ENCODE peak calls at places on chromosomes 5 and 9, in nine cellular contexts. One of them, this sample, is unnamed. For H3K4me1, the result is how much of the 10 kb centered on the place peaks cover.

GRCh38 chr5:79236364-79236969 is 536 bp downstream of the JMY start:
- DNase-seq in tibial nerve: peak
- DNase-seq in suprapubic skin: peak
- DNase-seq in sigmoid colon: peak
- DNase-seq in SK-N-SH: peak
- DNase-seq in stomach: no peak
- DNase-seq in A549: peak
- DNase-seq in K562: peak
- DNase-seq in upper lobe of left lung: no peak
- DNase-seq in this sample: no peak

GRCh38 chr9:129557192-129558036 is 63.5 kb downstream of the C9orf50 start:
- DNase-seq in suprapubic skin: no peak
- DNase-seq in A549: peak
- DNase-seq in tibial nerve: no peak
- DNase-seq in K562: no peak
- DNase-seq in upper lobe of left lung: no peak
- DNase-seq in stomach: peak
- DNase-seq in sigmoid colon: no peak
- DNase-seq in SK-N-SH: no peak
- DNase-seq in this sample: peak

GRCh38 chr9:98958271-98958989 is 14.7 kb downstream of the COL15A1 start:
- DNase-seq in upper lobe of left lung: no peak
- DNase-seq in stomach: no peak
- DNase-seq in K562: no peak
- DNase-seq in tibial nerve: no peak
- DNase-seq in A549: no peak
- DNase-seq in suprapubic skin: no peak
- DNase-seq in sigmoid colon: no peak
- DNase-seq in SK-N-SH: no peak
- DNase-seq in this sample: no peak

GRCh38 chr5:169668732-169669131 is 31.7 kb downstream of the DOCK2 start:
- DNase-seq in stomach: no peak
- DNase-seq in K562: no peak
- DNase-seq in sigmoid colon: no peak
- DNase-seq in upper lobe of left lung: no peak
- DNase-seq in tibial nerve: no peak
- DNase-seq in SK-N-SH: peak
- DNase-seq in A549: peak
- DNase-seq in suprapubic skin: no peak
- DNase-seq in this sample: no peak

GRCh38 chr5:128015978-128016377 is 67.6 kb upstream of the SLC12A2 start:
- DNase-seq in K562: peak
- DNase-seq in sigmoid colon: no peak
- DNase-seq in upper lobe of left lung: no peak
- DNase-seq in SK-N-SH: no peak
- DNase-seq in tibial nerve: no peak
- DNase-seq in A549: no peak
- DNase-seq in stomach: no peak
- DNase-seq in suprapubic skin: no peak
- DNase-seq in this sample: no peak

GRCh38 chr9:112283854-112284253 is 49.6 kb downstream of the PTBP3 start:
- DNase-seq in sigmoid colon: no peak
- DNase-seq in suprapubic skin: no peak
- DNase-seq in SK-N-SH: no peak
- DNase-seq in upper lobe of left lung: no peak
- DNase-seq in tibial nerve: no peak
- DNase-seq in A549: no peak
- DNase-seq in stomach: no peak
- DNase-seq in K562: peak
- DNase-seq in this sample: no peak

GRCh38 chr9:95018099-95018927 is 291.8 kb downstream of the AOPEP start:
- DNase-seq in tibial nerve: peak
- DNase-seq in stomach: no peak
- DNase-seq in sigmoid colon: peak
- DNase-seq in K562: peak
- DNase-seq in suprapubic skin: no peak
- DNase-seq in upper lobe of left lung: no peak
- DNase-seq in SK-N-SH: no peak
- DNase-seq in A549: peak
- DNase-seq in this sample: no peak

GRCh38 chr9:92350129-92350739 is 24.5 kb downstream of the CENPP start:
- DNase-seq in SK-N-SH: no peak
- DNase-seq in A549: no peak
- DNase-seq in sigmoid colon: no peak
- DNase-seq in upper lobe of left lung: no peak
- DNase-seq in K562: no peak
- DNase-seq in tibial nerve: no peak
- DNase-seq in stomach: no peak
- DNase-seq in suprapubic skin: no peak
- DNase-seq in this sample: no peak

GRCh38 chr5:61332891-61333350 is 863 bp downstream of the ZSWIM6 start:
- DNase-seq in sigmoid colon: peak
- DNase-seq in suprapubic skin: no peak
- DNase-seq in K562: peak
- DNase-seq in upper lobe of left lung: peak
- DNase-seq in A549: peak
- DNase-seq in tibial nerve: no peak
- DNase-seq in SK-N-SH: peak
- DNase-seq in stomach: peak
- DNase-seq in this sample: peak

GRCh38 chr5:168867271-168867670 is 288.1 kb upstream of the PANK3 start:
- DNase-seq in suprapubic skin: no peak
- DNase-seq in A549: no peak
- DNase-seq in K562: no peak
- DNase-seq in sigmoid colon: no peak
- DNase-seq in SK-N-SH: no peak
- DNase-seq in upper lobe of left lung: no peak
- DNase-seq in stomach: no peak
- DNase-seq in tibial nerve: no peak
- DNase-seq in this sample: no peak

GRCh38 chr9:130237071-130237470 is 28.5 kb upstream of the HMCN2 start:
- DNase-seq in sigmoid colon: peak
- DNase-seq in SK-N-SH: no peak
- DNase-seq in stomach: no peak
- DNase-seq in upper lobe of left lung: no peak
- DNase-seq in A549: no peak
- DNase-seq in K562: no peak
- DNase-seq in suprapubic skin: no peak
- DNase-seq in tibial nerve: no peak
- DNase-seq in this sample: no peak

GRCh38 chr9:126971261-126971660 is 56.7 kb downstream of the RALGPS1 start:
- DNase-seq in upper lobe of left lung: no peak
- DNase-seq in suprapubic skin: no peak
- DNase-seq in sigmoid colon: no peak
- DNase-seq in tibial nerve: no peak
- DNase-seq in K562: no peak
- DNase-seq in SK-N-SH: no peak
- DNase-seq in stomach: no peak
- DNase-seq in A549: no peak
- DNase-seq in this sample: no peak

GRCh38 chr9:90343360-90343759 is 299.3 kb downstream of the DIRAS2 start:
- DNase-seq in sigmoid colon: no peak
- DNase-seq in A549: no peak
- DNase-seq in stomach: no peak
- DNase-seq in suprapubic skin: no peak
- DNase-seq in upper lobe of left lung: no peak
- DNase-seq in tibial nerve: no peak
- DNase-seq in SK-N-SH: no peak
- DNase-seq in K562: no peak
- DNase-seq in this sample: no peak

DNA sequence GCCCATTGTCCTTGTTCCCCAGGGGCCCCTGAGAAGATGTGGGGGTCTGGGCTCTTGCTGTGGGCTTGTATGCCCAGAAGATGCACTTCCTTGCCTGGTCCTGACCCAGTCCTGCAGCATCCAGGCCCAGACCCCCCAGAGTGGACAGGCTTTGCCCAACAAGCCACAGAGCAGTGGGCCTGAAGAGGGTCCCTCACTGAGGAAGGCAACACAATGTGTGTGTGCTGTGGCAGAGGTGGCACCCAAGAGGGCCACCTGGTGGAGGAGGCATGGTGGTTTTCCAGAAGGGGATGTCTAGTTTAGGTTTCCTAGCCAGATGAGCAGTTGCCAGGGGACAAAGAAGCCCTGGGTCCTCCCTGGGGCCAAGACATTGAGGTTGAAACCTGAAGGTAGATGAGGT is 84.3 kb downstream of the PHF2 start:
- DNase-seq in SK-N-SH: no peak
- DNase-seq in tibial nerve: no peak
- DNase-seq in upper lobe of left lung: no peak
- DNase-seq in K562: no peak
- DNase-seq in stomach: no peak
- DNase-seq in sigmoid colon: peak
- DNase-seq in suprapubic skin: no peak
- DNase-seq in A549: no peak
- DNase-seq in this sample: no peak
- TF ChIP-seq EP300 in SK-N-SH: no peak
- TF ChIP-seq EP300 in tibial nerve: no peak
- TF ChIP-seq EP300 in upper lobe of left lung: no peak
- TF ChIP-seq EP300 in K562: no peak
- TF ChIP-seq EP300 in stomach: no peak
- TF ChIP-seq EP300 in sigmoid colon: no peak
- TF ChIP-seq EP300 in suprapubic skin: no peak
- TF ChIP-seq EP300 in A549: no peak
- TF ChIP-seq EP300 in this sample: no peak

GRCh38 chr5:42801516-42802166 is 10.1 kb downstream of the SELENOP start:
- DNase-seq in K562: no peak
- DNase-seq in stomach: no peak
- DNase-seq in sigmoid colon: no peak
- DNase-seq in A549: no peak
- DNase-seq in tibial nerve: no peak
- DNase-seq in SK-N-SH: no peak
- DNase-seq in upper lobe of left lung: no peak
- DNase-seq in suprapubic skin: no peak
- DNase-seq in this sample: no peak
- H3K4me1 ChIP-seq in K562: under half
- H3K4me1 ChIP-seq in stomach: under half
- H3K4me1 ChIP-seq in sigmoid colon: under half
- H3K4me1 ChIP-seq in A549: under half
- H3K4me1 ChIP-seq in tibial nerve: under half
- H3K4me1 ChIP-seq in SK-N-SH: under half
- H3K4me1 ChIP-seq in upper lobe of left lung: under half
- H3K4me1 ChIP-seq in suprapubic skin: under half
- H3K4me1 ChIP-seq in this sample: under half

GRCh38 chr5:2502970-2503594 is 248.4 kb downstream of the IRX2 start:
- DNase-seq in sigmoid colon: no peak
- DNase-seq in stomach: no peak
- DNase-seq in K562: no peak
- DNase-seq in suprapubic skin: no peak
- DNase-seq in upper lobe of left lung: no peak
- DNase-seq in SK-N-SH: no peak
- DNase-seq in tibial nerve: no peak
- DNase-seq in A549: no peak
- DNase-seq in this sample: no peak
- TF ChIP-seq CTCF in sigmoid colon: no peak
- TF ChIP-seq CTCF in stomach: no peak
- TF ChIP-seq CTCF in K562: no peak
- TF ChIP-seq CTCF in suprapubic skin: no peak
- TF ChIP-seq CTCF in upper lobe of left lung: no peak
- TF ChIP-seq CTCF in SK-N-SH: no peak
- TF ChIP-seq CTCF in tibial nerve: no peak
- TF ChIP-seq CTCF in A549: no peak
- TF ChIP-seq CTCF in this sample: no peak

GRCh38 chr9:37414503-37414943 is 8.0 kb upstream of the GRHPR start:
- DNase-seq in A549: no peak
- DNase-seq in K562: no peak
- DNase-seq in SK-N-SH: no peak
- DNase-seq in stomach: no peak
- DNase-seq in suprapubic skin: no peak
- DNase-seq in tibial nerve: no peak
- DNase-seq in sigmoid colon: no peak
- DNase-seq in upper lobe of left lung: peak
- DNase-seq in this sample: no peak
- TF ChIP-seq EP300 in A549: no peak
- TF ChIP-seq EP300 in K562: no peak
- TF ChIP-seq EP300 in SK-N-SH: no peak
- TF ChIP-seq EP300 in stomach: no peak
- TF ChIP-seq EP300 in suprapubic skin: no peak
- TF ChIP-seq EP300 in tibial nerve: no peak
- TF ChIP-seq EP300 in sigmoid colon: no peak
- TF ChIP-seq EP300 in upper lobe of left lung: no peak
- TF ChIP-seq EP300 in this sample: no peak

DNA sequence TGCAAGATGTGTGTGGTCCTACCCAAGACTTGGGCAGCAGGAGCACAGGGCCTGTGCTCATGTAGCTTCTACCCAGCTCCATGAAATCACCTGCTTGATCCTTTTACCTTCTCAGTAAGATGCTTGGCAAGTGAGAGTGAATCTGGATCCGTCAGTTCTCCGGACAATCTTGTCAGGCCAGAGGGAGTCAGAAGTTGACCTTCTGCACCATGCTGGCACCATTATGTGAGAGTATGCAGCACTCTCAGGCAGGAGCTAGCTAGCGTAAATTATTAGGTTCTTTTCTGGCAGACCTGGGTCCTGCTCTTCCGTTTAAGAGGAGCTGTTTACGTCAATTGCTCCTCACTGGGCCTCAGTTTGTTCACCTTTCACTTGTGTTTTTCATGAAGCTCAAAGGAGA is 37.0 kb upstream of the ADAM19 start:
- DNase-seq in stomach: no peak
- DNase-seq in sigmoid colon: no peak
- DNase-seq in upper lobe of left lung: no peak
- DNase-seq in suprapubic skin: no peak
- DNase-seq in A549: no peak
- DNase-seq in SK-N-SH: no peak
- DNase-seq in tibial nerve: no peak
- DNase-seq in K562: no peak
- DNase-seq in this sample: no peak
- H3K4me1 ChIP-seq in stomach: under half
- H3K4me1 ChIP-seq in sigmoid colon: under half
- H3K4me1 ChIP-seq in upper lobe of left lung: under half
- H3K4me1 ChIP-seq in suprapubic skin: under half
- H3K4me1 ChIP-seq in A549: under half
- H3K4me1 ChIP-seq in SK-N-SH: under half
- H3K4me1 ChIP-seq in tibial nerve: under half
- H3K4me1 ChIP-seq in K562: under half
- H3K4me1 ChIP-seq in this sample: under half

DNA sequence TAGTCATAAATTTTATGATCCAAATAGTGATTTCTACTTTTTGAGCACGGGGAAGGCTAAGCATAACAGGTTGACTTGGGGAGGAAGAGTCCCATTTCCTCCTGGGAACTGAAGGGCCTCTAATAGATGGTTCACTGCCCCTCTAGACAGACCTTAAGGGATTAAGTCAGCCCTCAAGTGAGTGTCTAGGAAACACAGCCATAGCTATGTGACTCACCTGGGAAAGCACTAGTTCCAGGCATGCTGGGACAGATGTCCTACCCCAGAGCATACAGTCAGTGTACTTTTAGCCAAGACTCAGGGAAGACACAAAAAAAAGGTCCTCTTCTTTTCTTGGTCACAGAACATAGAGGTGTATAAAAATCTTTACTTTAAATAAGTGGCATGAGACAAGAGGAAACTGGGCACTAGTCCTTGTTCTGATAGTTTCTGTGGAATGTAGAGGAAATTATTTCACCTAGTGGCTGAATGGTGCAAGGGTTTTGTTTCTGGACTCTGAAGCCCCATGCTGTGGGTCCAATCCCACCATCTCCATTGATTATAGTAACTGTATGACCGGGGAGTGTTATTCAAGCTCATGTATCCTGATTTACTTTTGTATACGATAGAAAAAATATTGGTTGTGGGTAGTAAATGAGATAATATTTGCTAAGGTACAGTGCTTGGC is 86.0 kb downstream of the NREP start:
- DNase-seq in stomach: no peak
- DNase-seq in SK-N-SH: no peak
- DNase-seq in upper lobe of left lung: no peak
- DNase-seq in suprapubic skin: no peak
- DNase-seq in A549: no peak
- DNase-seq in tibial nerve: no peak
- DNase-seq in K562: no peak
- DNase-seq in sigmoid colon: no peak
- DNase-seq in this sample: no peak
- TF ChIP-seq CTCF in stomach: peak
- TF ChIP-seq CTCF in SK-N-SH: peak
- TF ChIP-seq CTCF in upper lobe of left lung: no peak
- TF ChIP-seq CTCF in suprapubic skin: no peak
- TF ChIP-seq CTCF in A549: no peak
- TF ChIP-seq CTCF in tibial nerve: no peak
- TF ChIP-seq CTCF in K562: no peak
- TF ChIP-seq CTCF in sigmoid colon: no peak
- TF ChIP-seq CTCF in this sample: no peak

This sample was measured in ovary.